ENCODE peak calls at places on chromosomes 12 and 14, in seven cellular contexts. A, P, V, G, F, L and C are unnamed samples. For H3K9me3, the result is how much of the 10 kb centered on the place peaks cover.

GRCh38 chr12:25970082-25970481 is 11.6 kb downstream of the RASSF8 start:
- DNase-seq in A (no peak), P (peak), V (no peak), G (no peak), F (peak), L (no peak), C (no peak)

GRCh38 chr12:89992668-89993401 is 284.2 kb upstream of the ATP2B1 start:
- DNase-seq in A (no peak), P (no peak), V (no peak), G (no peak), F (no peak), L (no peak), C (no peak)

GRCh38 chr14:77099425-77100167 is 1.5 kb downstream of the CIPC start:
- DNase-seq in A (no peak), P (peak), V (no peak), G (no peak), F (peak), L (no peak), C (no peak)

GRCh38 chr12:50402270-50403000 is 1.8 kb downstream of the LARP4 start:
- DNase-seq in A (no peak), P (no peak), V (no peak), G (no peak), F (peak), L (no peak), C (no peak)

GRCh38 chr14:104609666-104610065 is 5.1 kb upstream of the TMEM179 start:
- DNase-seq in A (no peak), P (no peak), V (no peak), G (no peak), F (no peak), L (no peak), C (no peak)

GRCh38 chr14:53237488-53237887 is 84.4 kb upstream of the DDHD1 start:
- DNase-seq in A (no peak), P (no peak), V (no peak), G (no peak), F (no peak), L (no peak), C (no peak)

GRCh38 chr14:104477117-104477623 is 102.4 kb upstream of the C14orf180 start:
- DNase-seq in A (no peak), P (no peak), V (no peak), G (no peak), F (no peak), L (no peak), C (no peak)

GRCh38 chr12:59452259-59452658 is 143.6 kb upstream of the SLC16A7 start:
- DNase-seq in A (no peak), P (peak), V (no peak), G (no peak), F (peak), L (no peak), C (no peak)

GRCh38 chr12:113239811-113240331 is 18.6 kb downstream of the TPCN1 start:
- DNase-seq in A (no peak), P (no peak), V (no peak), G (no peak), F (no peak), L (no peak), C (no peak)

GRCh38 chr12:130838284-130838950 is 633 bp downstream of the STX2 start:
- DNase-seq in A (peak), P (peak), V (no peak), G (peak), F (peak), L (peak), C (peak)

GRCh38 chr12:103382736-103383346 is 112.9 kb downstream of the C12orf42 start:
- DNase-seq in A (no peak), P (no peak), V (no peak), G (no peak), F (no peak), L (no peak), C (no peak)

GRCh38 chr12:131380961-131381705 is 329.8 kb upstream of the SFSWAP start:
- DNase-seq in A (no peak), P (no peak), V (no peak), G (no peak), F (no peak), L (no peak), C (no peak)

GRCh38 chr12:106976668-106977067 is 10.3 kb downstream of the MTERF2 start:
- DNase-seq in A (no peak), P (no peak), V (no peak), G (no peak), F (no peak), L (no peak), C (no peak)

GRCh38 chr12:1532796-1533195 is 61.6 kb downstream of the FBXL14 start:
- DNase-seq in A (peak), P (no peak), V (no peak), G (no peak), F (no peak), L (no peak), C (no peak)

GRCh38 chr12:113384778-113385177 is 18.9 kb downstream of the SDS start:
- DNase-seq in A (no peak), P (no peak), V (no peak), G (no peak), F (no peak), L (no peak), C (no peak)

GRCh38 chr12:3532931-3533702 is 42.1 kb downstream of the PRMT8 start:
- DNase-seq in A (no peak), P (no peak), V (no peak), G (no peak), F (no peak), L (no peak), C (no peak)

GRCh38 chr12:17304503-17305347 is 698.8 kb upstream of the LMO3 start:
- DNase-seq in A (no peak), P (peak), V (no peak), G (no peak), F (peak), L (no peak), C (no peak)

GRCh38 chr14:55734731-55735130 is 154.7 kb downstream of the KTN1 start:
- DNase-seq in A (no peak), P (no peak), V (no peak), G (no peak), F (no peak), L (no peak), C (no peak)

GRCh38 chr12:69154585-69155363 is 84.6 kb upstream of the CPSF6 start:
- DNase-seq in A (peak), P (peak), V (peak), G (peak), F (peak), L (peak), C (peak)

GRCh38 chr14:61280092-61280525 is 1.0 kb downstream of the TMEM30B start:
- DNase-seq in A (no peak), P (no peak), V (no peak), G (no peak), F (peak), L (no peak), C (no peak)

GRCh38 chr12:2214411-2214810 is 161.6 kb downstream of the CACNA1C start:
- DNase-seq in A (no peak), P (no peak), V (no peak), G (no peak), F (no peak), L (no peak), C (no peak)

GRCh38 chr12:107859367-107859766 is 84.9 kb downstream of the ASCL4 start:
- DNase-seq in A (no peak), P (no peak), V (no peak), G (no peak), F (no peak), L (no peak), C (no peak)

GRCh38 chr12:64395739-64396138 is 5.2 kb upstream of the C12orf56 start:
- DNase-seq in A (no peak), P (no peak), V (no peak), G (no peak), F (peak), L (no peak), C (no peak)

GRCh38 chr14:24887623-24888304 is 162.2 kb downstream of the STXBP6 start:
- DNase-seq in A (no peak), P (peak), V (no peak), G (no peak), F (no peak), L (no peak), C (no peak)

GRCh38 chr12:50314629-50315312 is 31.5 kb upstream of the LIMA1 start:
- DNase-seq in A (peak), P (peak), V (no peak), G (peak), F (peak), L (peak), C (peak)

GRCh38 chr12:30942936-30943335 is 16.4 kb downstream of the TSPAN11 start:
- DNase-seq in A (no peak), P (no peak), V (no peak), G (no peak), F (no peak), L (no peak), C (no peak)

GRCh38 chr12:52876371-52876770 is 27.6 kb upstream of the KRT78 start:
- DNase-seq in A (no peak), P (no peak), V (no peak), G (no peak), F (peak), L (no peak), C (no peak)

GRCh38 chr12:52874573-52875435 is 26.0 kb upstream of the KRT78 start:
- DNase-seq in A (no peak), P (peak), V (no peak), G (no peak), F (peak), L (no peak), C (no peak)

GRCh38 chr12:52879394-52880351 is 25.2 kb downstream of the KRT8 start:
- DNase-seq in A (peak), P (peak), V (peak), G (peak), F (peak), L (peak), C (peak)

GRCh38 chr12:52878507-52879393 is 26.1 kb downstream of the KRT8 start:
- DNase-seq in A (no peak), P (no peak), V (no peak), G (no peak), F (no peak), L (no peak), C (no peak)

GRCh38 chr12:52877242-52877641 is 27.6 kb downstream of the KRT8 start:
- DNase-seq in A (no peak), P (no peak), V (no peak), G (no peak), F (no peak), L (no peak), C (no peak)
- H3K4me2 ChIP-seq in A (no peak), P (no peak), V (no peak), G (no peak), F (no peak), L (no peak), C (no peak)

DNA sequence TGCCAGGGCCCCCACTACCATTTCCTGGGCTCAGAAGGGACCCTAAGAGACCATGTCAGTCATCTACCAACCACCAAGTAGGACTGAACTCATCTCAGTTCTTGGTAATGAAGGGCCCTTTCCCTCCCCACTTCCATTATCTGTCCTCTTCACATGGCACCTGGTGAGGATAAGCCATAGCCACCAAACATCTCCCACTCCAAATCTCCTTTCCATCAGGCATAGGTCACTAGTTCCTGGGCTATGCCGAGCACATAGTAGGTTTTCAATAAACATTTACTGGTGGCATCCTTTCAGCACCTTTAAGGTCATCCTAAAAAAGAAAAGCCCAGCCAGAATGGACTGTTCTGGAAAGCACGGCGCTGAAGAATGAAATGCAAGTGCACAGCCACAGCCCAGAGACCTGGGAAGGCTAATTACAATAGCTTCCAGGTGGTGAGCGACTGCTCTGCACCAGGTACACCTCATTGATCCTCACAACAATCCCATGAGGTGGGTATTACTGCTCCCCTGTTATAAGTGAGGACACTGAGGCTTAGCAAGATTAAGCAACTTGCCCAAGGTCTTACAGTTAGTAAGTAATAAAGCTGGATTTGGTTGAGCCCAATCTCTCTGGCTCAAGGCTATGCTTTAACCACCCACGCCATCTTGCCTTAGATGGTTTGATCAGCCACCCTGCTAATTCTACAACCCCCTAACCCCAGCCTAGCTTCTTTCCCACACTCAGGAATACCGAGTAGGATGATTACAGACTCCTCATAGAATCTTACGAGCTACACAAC is 4.6 kb downstream of the SMUG1 start:
- DNase-seq in A (no peak), P (no peak), V (no peak), G (no peak), F (no peak), L (no peak), C (no peak)
- H3K9me3 ChIP-seq in A (under half), P (under half), V (under half), G (under half), F (under half), L (under half), C (under half)

GRCh38 chr14:91985521-91986255 is 38.2 kb upstream of the FBLN5 start:
- DNase-seq in A (no peak), P (peak), V (no peak), G (no peak), F (no peak), L (no peak), C (no peak)
- H3K4me2 ChIP-seq in A (no peak), P (peak), V (no peak), G (no peak), F (no peak), L (no peak), C (no peak)

GRCh38 chr12:133108150-133108549 is 21.9 kb downstream of the ZNF891 start:
- DNase-seq in A (no peak), P (no peak), V (no peak), G (no peak), F (no peak), L (no peak), C (no peak)

GRCh38 chr12:133106253-133106652 is 23.8 kb downstream of the ZNF891 start:
- DNase-seq in A (no peak), P (no peak), V (no peak), G (no peak), F (no peak), L (no peak), C (no peak)

GRCh38 chr12:133107121-133107520 is 23.0 kb downstream of the ZNF891 start:
- DNase-seq in A (no peak), P (no peak), V (no peak), G (no peak), F (no peak), L (no peak), C (no peak)

DNA sequence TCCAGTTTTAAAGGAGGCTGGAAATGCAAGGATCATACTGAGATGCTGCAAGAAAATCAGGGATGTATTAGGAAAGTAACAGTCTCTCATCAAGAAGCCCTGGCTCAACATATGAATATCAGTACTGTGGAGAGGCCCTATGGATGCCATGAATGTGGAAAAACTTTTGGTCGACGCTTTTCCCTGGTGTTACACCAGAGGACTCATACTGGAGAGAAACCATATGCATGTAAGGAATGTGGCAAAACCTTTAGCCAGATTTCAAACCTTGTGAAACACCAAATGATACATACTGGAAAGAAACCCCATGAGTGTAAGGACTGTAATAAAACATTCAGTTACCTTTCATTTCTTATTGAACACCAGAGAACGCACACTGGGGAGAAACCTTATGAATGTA is 24.5 kb downstream of the ZNF891 start:
- DNase-seq in A (no peak), P (no peak), V (no peak), G (no peak), F (no peak), L (no peak), C (no peak)
- H3K9me3 ChIP-seq in A (half or more), P (half or more), V (half or more), G (under half), F (half or more), L (half or more), C (half or more)

DNA sequence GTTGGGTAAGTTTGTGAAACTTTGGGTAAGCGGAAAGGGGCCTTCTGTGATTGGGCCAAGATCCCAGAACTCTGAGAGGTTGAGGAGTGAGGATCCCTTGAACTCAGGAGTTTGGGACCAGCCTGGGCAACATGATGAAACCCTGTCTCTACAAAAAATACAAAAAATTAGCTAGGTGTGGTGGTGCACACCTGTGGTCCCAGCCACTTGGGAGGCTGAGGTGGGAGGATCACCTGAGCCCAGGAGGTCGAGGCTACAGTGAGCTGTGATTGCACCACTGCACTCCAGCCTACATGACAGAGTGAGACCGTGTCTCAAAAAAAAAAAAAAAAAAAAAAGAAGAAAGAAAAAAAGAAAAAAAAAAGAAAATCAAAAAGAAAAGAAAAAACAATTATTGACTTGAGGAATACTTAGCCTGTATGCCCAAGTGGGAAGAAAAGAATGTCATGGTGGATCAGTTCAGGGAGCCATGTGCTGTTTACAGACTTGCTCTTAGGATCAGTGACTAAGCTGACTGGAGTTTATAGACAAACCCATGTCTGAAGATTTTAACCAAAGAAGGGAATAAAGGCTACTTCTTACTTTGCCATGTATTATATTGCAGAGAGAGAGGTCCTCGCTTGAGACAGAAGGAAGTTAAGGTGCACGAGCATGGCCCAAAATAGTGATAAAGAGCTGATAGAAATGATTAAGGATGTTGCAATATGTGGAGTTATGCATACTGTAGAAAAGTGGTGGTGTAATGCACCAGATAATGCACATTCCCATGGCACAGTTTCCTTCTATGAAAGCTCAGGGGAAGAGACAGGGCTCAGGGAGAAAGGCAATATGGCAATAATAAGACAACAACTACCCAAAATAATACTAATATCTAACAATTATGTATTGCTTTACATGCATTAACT is 881 bp downstream of the HSD17B6 start:
- DNase-seq in A (no peak), P (peak), V (no peak), G (no peak), F (peak), L (no peak), C (no peak)
- H3K4me2 ChIP-seq in A (no peak), P (no peak), V (no peak), G (no peak), F (no peak), L (peak), C (no peak)

DNA sequence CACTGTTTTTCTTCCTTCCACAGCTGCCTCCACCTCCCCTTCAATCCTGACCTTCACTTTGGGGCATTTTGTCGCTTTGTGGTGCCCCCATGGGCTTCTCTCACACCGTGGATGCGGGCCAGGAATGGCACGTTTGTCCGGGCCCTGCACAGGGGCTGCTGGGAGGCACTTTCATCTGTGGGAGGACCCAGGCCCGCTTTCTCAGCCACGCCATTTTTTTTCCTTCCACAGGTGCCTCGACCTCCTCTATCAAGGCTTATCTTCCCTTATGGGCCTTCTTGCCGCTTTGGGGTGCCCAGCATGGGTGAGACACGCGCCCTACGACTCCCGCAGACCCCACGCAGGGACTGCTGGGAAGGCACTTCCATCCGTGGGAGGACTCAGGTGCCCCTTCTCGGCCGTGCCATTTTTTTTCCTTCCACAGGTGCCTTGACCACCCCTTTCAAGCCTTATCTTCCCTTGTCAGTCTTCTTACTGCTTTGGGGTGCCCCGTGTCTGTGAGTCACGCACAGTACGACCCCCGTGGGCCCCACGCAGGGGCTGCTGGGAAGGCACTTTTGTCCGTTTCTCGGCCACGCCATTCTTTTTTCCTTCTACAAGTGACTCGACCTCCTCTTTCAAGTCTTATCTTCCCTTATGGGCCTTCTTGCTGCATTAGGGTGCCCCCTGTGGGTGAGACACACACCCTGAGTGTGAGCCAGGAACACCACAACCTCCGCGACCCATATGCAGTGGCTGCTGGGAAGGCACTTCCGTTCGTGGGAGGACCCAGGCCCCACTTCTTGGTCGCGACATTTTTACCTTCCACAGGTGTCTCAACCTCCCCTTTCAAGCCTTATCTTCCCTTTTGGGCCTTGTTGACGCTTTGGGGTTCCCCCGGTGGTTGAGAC is 270.7 kb downstream of the ALG10 start:
- DNase-seq in A (no peak), P (no peak), V (no peak), G (no peak), F (peak), L (peak), C (no peak)
- H3K9me3 ChIP-seq in A (under half), P (under half), V (under half), G (half or more), F (under half), L (under half), C (half or more)